ENCODE peak calls at places on chromosomes 11 and 22, in nine cellular contexts. C, O, L, K, J, Q, D, H and W are unnamed samples.

GRCh38 chr11:74731301-74732094 is at the start of gene CHRDL2:
- DNase-seq in C (peak), O (no peak), L (no peak), K (peak), J (no peak), Q (peak), D (no peak), H (no peak), W (no peak)

GRCh38 chr11:122394326-122394725 is 261.2 kb upstream of the UBASH3B start:
- DNase-seq in C (no peak), O (no peak), L (no peak), K (no peak), J (no peak), Q (no peak), D (no peak), H (no peak), W (no peak)

GRCh38 chr11:26580929-26581328 is 8.9 kb upstream of the MUC15 start:
- DNase-seq in C (no peak), O (no peak), L (no peak), K (no peak), J (no peak), Q (peak), D (no peak), H (no peak), W (peak)

GRCh38 chr22:39283312-39284141 is 35.9 kb downstream of the RPL3 start:
- DNase-seq in C (peak), O (no peak), L (peak), K (no peak), J (no peak), Q (peak), D (no peak), H (no peak), W (no peak)

GRCh38 chr11:74949748-74950127 is 672 bp downstream of the SPCS2 start:
- DNase-seq in C (no peak), O (no peak), L (no peak), K (no peak), J (no peak), Q (peak), D (no peak), H (no peak), W (peak)

GRCh38 chr11:128334311-128335044 is 252.9 kb downstream of the ETS1 start:
- DNase-seq in C (no peak), O (peak), L (no peak), K (no peak), J (no peak), Q (peak), D (no peak), H (no peak), W (no peak)

GRCh38 chr11:86637976-86638375 is 34.4 kb downstream of the ME3 start:
- DNase-seq in C (no peak), O (peak), L (no peak), K (no peak), J (peak), Q (no peak), D (no peak), H (no peak), W (peak)

GRCh38 chr11:17477361-17477760 is 716 bp upstream of the ABCC8 start:
- DNase-seq in C (no peak), O (no peak), L (no peak), K (no peak), J (no peak), Q (no peak), D (no peak), H (no peak), W (no peak)

GRCh38 chr11:37449146-37449545 is 851.1 kb upstream of the RAG2 start:
- DNase-seq in C (no peak), O (no peak), L (peak), K (no peak), J (no peak), Q (peak), D (peak), H (peak), W (peak)

GRCh38 chr22:24496661-24497060 is 1.5 kb downstream of the UPB1 start:
- DNase-seq in C (no peak), O (no peak), L (no peak), K (no peak), J (no peak), Q (no peak), D (no peak), H (no peak), W (no peak)

GRCh38 chr22:38901111-38901641 is 29.2 kb upstream of the CBX6 start:
- DNase-seq in C (no peak), O (no peak), L (no peak), K (no peak), J (no peak), Q (no peak), D (no peak), H (no peak), W (no peak)

GRCh38 chr11:27621440-27622161 is 78.7 kb downstream of the BDNF start:
- DNase-seq in C (no peak), O (no peak), L (no peak), K (no peak), J (no peak), Q (peak), D (no peak), H (no peak), W (peak)

GRCh38 chr22:38799265-38800002 is 5.5 kb upstream of the DNAL4 start:
- DNase-seq in C (no peak), O (no peak), L (no peak), K (no peak), J (no peak), Q (peak), D (no peak), H (no peak), W (no peak)

GRCh38 chr22:23270212-23270733 is 90.0 kb downstream of the BCR start:
- DNase-seq in C (no peak), O (no peak), L (no peak), K (no peak), J (no peak), Q (no peak), D (no peak), H (no peak), W (no peak)

GRCh38 chr11:70901951-70902521 is 350.3 kb downstream of the SHANK2 start:
- DNase-seq in C (no peak), O (no peak), L (no peak), K (no peak), J (no peak), Q (peak), D (no peak), H (no peak), W (no peak)

GRCh38 chr11:65546217-65546958 is 11.8 kb downstream of the LTBP3 start:
- DNase-seq in C (peak), O (peak), L (peak), K (peak), J (peak), Q (no peak), D (no peak), H (no peak), W (no peak)

GRCh38 chr22:41919357-41920224 is 4.7 kb upstream of the SHISA8 start:
- DNase-seq in C (peak), O (peak), L (peak), K (no peak), J (peak), Q (peak), D (peak), H (no peak), W (no peak)

GRCh38 chr11:116707250-116707649 is 65.5 kb downstream of the BUD13 start:
- DNase-seq in C (no peak), O (no peak), L (no peak), K (no peak), J (no peak), Q (no peak), D (no peak), H (no peak), W (no peak)

GRCh38 chr11:24515632-24516031 is 18.8 kb downstream of the LUZP2 start:
- DNase-seq in C (no peak), O (no peak), L (no peak), K (no peak), J (no peak), Q (no peak), D (no peak), H (no peak), W (no peak)

GRCh38 chr11:119338318-119338890 is 2.3 kb downstream of the C1QTNF5 start:
- DNase-seq in C (peak), O (peak), L (peak), K (peak), J (peak), Q (peak), D (peak), H (peak), W (no peak)

GRCh38 chr22:29479417-29480261 is at the start of gene NEFH:
- DNase-seq in C (no peak), O (no peak), L (no peak), K (no peak), J (no peak), Q (no peak), D (no peak), H (no peak), W (no peak)

GRCh38 chr22:31881198-31881597 is 63.1 kb upstream of the YWHAH start:
- DNase-seq in C (no peak), O (no peak), L (no peak), K (no peak), J (no peak), Q (no peak), D (no peak), H (no peak), W (no peak)

GRCh38 chr11:128509990-128510389 is 77.4 kb downstream of the ETS1 start:
- DNase-seq in C (no peak), O (no peak), L (no peak), K (no peak), J (no peak), Q (no peak), D (no peak), H (no peak), W (no peak)

GRCh38 chr11:2662024-2662312 is 37.8 kb downstream of the KCNQ1OT1 start:
- DNase-seq in C (no peak), O (no peak), L (no peak), K (no peak), J (no peak), Q (no peak), D (no peak), H (no peak), W (no peak)